ENCODE peak calls at places on chromosomes 3 and 15, in six cellular contexts. C is tibial artery, R is neural progenitor cell, H is left ventricle myocardium inferior, M is brain microvascular endothelial cell, F is sigmoid colon. V is an unnamed sample.

GRCh38 chr15:69881760-69882159 is 216.0 kb downstream of the TLE3 start:
- DNase-seq in C (no peak), R (no peak), H (no peak), M (no peak), F (no peak), V (no peak)

GRCh38 chr15:85472349-85472748 is 91.9 kb downstream of the AKAP13 start:
- DNase-seq in C (no peak), R (no peak), H (no peak), M (no peak), F (no peak), V (no peak)

GRCh38 chr3:26106119-26106690 is 316.3 kb downstream of the OXSM start:
- DNase-seq in C (no peak), R (no peak), H (no peak), M (no peak), F (no peak), V (peak)

GRCh38 chr3:169907476-169907875 is 3.9 kb upstream of the SAMD7 start:
- DNase-seq in C (no peak), R (no peak), H (no peak), M (no peak), F (no peak), V (no peak)

GRCh38 chr3:157499342-157499963 is 3.8 kb downstream of the VEPH1 start:
- DNase-seq in C (no peak), R (peak), H (no peak), M (peak), F (no peak), V (no peak)

GRCh38 chr3:141578197-141578596 is 91.4 kb downstream of the RASA2 start:
- DNase-seq in C (no peak), R (no peak), H (no peak), M (peak), F (no peak), V (no peak)

GRCh38 chr3:29789686-29790085 is 508.8 kb downstream of the RBMS3 start:
- DNase-seq in C (no peak), R (no peak), H (no peak), M (no peak), F (no peak), V (no peak)

GRCh38 chr3:188000361-188000861 is 153.5 kb upstream of the LPP start:
- DNase-seq in C (no peak), R (no peak), H (no peak), M (no peak), F (no peak), V (no peak)

GRCh38 chr3:32743934-32744333 is 58.9 kb downstream of the CNOT10 start:
- DNase-seq in C (no peak), R (no peak), H (no peak), M (no peak), F (no peak), V (no peak)

GRCh38 chr3:25594007-25594502 is 70.7 kb downstream of the TOP2B start:
- DNase-seq in C (no peak), R (peak), H (no peak), M (peak), F (no peak), V (no peak)

GRCh38 chr15:67820992-67821783 is 4.1 kb upstream of the SKOR1 start:
- DNase-seq in C (peak), R (peak), H (peak), M (no peak), F (no peak), V (peak)

GRCh38 chr15:73414876-73415275 is 28.1 kb upstream of the REC114 start:
- DNase-seq in C (no peak), R (no peak), H (no peak), M (no peak), F (no peak), V (no peak)

GRCh38 chr3:21158801-21159564 is 592.0 kb downstream of the ZNF385D start:
- DNase-seq in C (no peak), R (no peak), H (no peak), M (peak), F (no peak), V (no peak)

GRCh38 chr3:151925876-151926275 is 52.4 kb downstream of the SUCNR1 start:
- DNase-seq in C (no peak), R (peak), H (no peak), M (peak), F (no peak), V (no peak)

GRCh38 chr15:33021806-33022389 is 172.6 kb downstream of the FMN1 start:
- DNase-seq in C (no peak), R (peak), H (no peak), M (peak), F (no peak), V (no peak)

GRCh38 chr15:42494998-42495360 is 455 bp upstream of the SNAP23 start:
- DNase-seq in C (peak), R (peak), H (no peak), M (peak), F (peak), V (no peak)

GRCh38 chr3:44729384-44729910 is at the start of gene ZNF501:
- DNase-seq in C (peak), R (peak), H (peak), M (peak), F (peak), V (peak)

GRCh38 chr3:160458151-160458550 is 8.6 kb upstream of the TRIM59 start:
- DNase-seq in C (no peak), R (peak), H (no peak), M (no peak), F (no peak), V (no peak)

GRCh38 chr15:50819344-50819743 is 53.8 kb upstream of the SPPL2A start:
- DNase-seq in C (no peak), R (no peak), H (no peak), M (no peak), F (no peak), V (no peak)

GRCh38 chr15:69026355-69026754 is 11.9 kb downstream of the NOX5 start:
- DNase-seq in C (no peak), R (no peak), H (no peak), M (no peak), F (no peak), V (no peak)

GRCh38 chr15:81002254-81003022 is 1.7 kb downstream of the TLNRD1 start:
- DNase-seq in C (no peak), R (peak), H (peak), M (no peak), F (no peak), V (peak)

GRCh38 chr15:81222007-81222406 is 25.3 kb downstream of the IL16 start:
- DNase-seq in C (no peak), R (no peak), H (no peak), M (no peak), F (no peak), V (no peak)

GRCh38 chr3:108471346-108471935 is 39.0 kb downstream of the MYH15 start:
- DNase-seq in C (no peak), R (no peak), H (no peak), M (no peak), F (no peak), V (no peak)
- H3K27ac ChIP-seq in C (no peak), R (no peak), H (no peak), M (peak), F (no peak), V (no peak)

GRCh38 chr3:61928776-61929175 is 367.4 kb downstream of the PTPRG start:
- DNase-seq in C (no peak), R (no peak), H (no peak), M (no peak), F (no peak), V (no peak)

GRCh38 chr3:61926913-61927312 is 365.5 kb downstream of the PTPRG start:
- DNase-seq in C (no peak), R (no peak), H (no peak), M (peak), F (no peak), V (no peak)

GRCh38 chr3:61928020-61928419 is 366.6 kb downstream of the PTPRG start:
- DNase-seq in C (no peak), R (no peak), H (no peak), M (no peak), F (no peak), V (no peak)

GRCh38 chr3:61925721-61926120 is 364.4 kb downstream of the PTPRG start:
- DNase-seq in C (no peak), R (no peak), H (no peak), M (no peak), F (no peak), V (no peak)

DNA sequence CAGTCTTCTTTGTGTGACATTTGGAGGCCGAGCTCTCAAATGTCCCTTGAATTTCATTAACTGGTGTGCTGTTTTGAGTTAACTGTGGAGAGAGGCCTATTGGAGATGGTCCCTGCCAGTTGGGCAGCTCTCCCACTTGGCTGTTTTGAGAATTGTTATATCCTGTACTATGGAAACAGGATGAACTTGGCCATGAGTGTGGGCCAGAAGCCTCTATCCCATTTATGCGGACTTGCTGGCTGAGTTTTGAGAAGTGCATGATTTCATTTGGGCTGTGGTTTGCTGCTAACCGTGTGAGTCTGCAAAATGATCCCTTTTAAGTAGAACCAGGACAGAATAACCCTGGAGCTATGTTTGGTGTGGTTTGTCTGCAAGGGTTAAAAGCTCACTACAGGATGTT is 366.0 kb downstream of the PTPRG start:
- DNase-seq in C (peak), R (no peak), H (peak), M (peak), F (peak), V (peak)
- H3K4me3 ChIP-seq in C (no peak), R (no peak), H (peak), M (no peak), F (no peak), V (no peak)

GRCh38 chr15:101464246-101464998 is 25.1 kb downstream of the PCSK6 start:
- DNase-seq in C (no peak), R (no peak), H (no peak), M (no peak), F (no peak), V (no peak)

GRCh38 chr15:101461097-101461496 is 28.4 kb downstream of the PCSK6 start:
- DNase-seq in C (no peak), R (no peak), H (no peak), M (no peak), F (no peak), V (no peak)

GRCh38 chr15:101466188-101466587 is 23.3 kb downstream of the PCSK6 start:
- DNase-seq in C (no peak), R (no peak), H (no peak), M (no peak), F (no peak), V (no peak)

GRCh38 chr15:101463265-101463664 is 26.2 kb downstream of the PCSK6 start:
- DNase-seq in C (no peak), R (no peak), H (no peak), M (no peak), F (no peak), V (no peak)

GRCh38 chr15:101464999-101465669 is 24.4 kb downstream of the PCSK6 start:
- DNase-seq in C (no peak), R (no peak), H (no peak), M (no peak), F (peak), V (no peak)
- H3K27ac ChIP-seq in C (no peak), R (no peak), H (peak), M (no peak), F (no peak), V (no peak)

GRCh38 chr3:105822171-105823123 is 46.4 kb downstream of the CBLB start:
- DNase-seq in C (no peak), R (no peak), H (no peak), M (no peak), F (no peak), V (no peak)

GRCh38 chr3:105827101-105827634 is 41.6 kb downstream of the CBLB start:
- DNase-seq in C (no peak), R (no peak), H (no peak), M (no peak), F (no peak), V (no peak)

GRCh38 chr3:105821433-105821832 is 47.4 kb downstream of the CBLB start:
- DNase-seq in C (no peak), R (no peak), H (no peak), M (no peak), F (no peak), V (no peak)

GRCh38 chr3:105824129-105824528 is 44.7 kb downstream of the CBLB start:
- DNase-seq in C (no peak), R (no peak), H (no peak), M (no peak), F (no peak), V (no peak)

GRCh38 chr3:105823149-105823866 is 45.5 kb downstream of the CBLB start:
- DNase-seq in C (no peak), R (no peak), H (no peak), M (peak), F (no peak), V (no peak)
- H3K4me3 ChIP-seq in C (no peak), R (no peak), H (no peak), M (no peak), F (no peak), V (no peak)

GRCh38 chr3:53382106-53382505 is 34.8 kb upstream of the DCP1A start:
- DNase-seq in C (no peak), R (no peak), H (no peak), M (peak), F (no peak), V (no peak)

GRCh38 chr3:53379898-53380297 is 32.6 kb upstream of the DCP1A start:
- DNase-seq in C (no peak), R (no peak), H (no peak), M (no peak), F (no peak), V (no peak)

DNA sequence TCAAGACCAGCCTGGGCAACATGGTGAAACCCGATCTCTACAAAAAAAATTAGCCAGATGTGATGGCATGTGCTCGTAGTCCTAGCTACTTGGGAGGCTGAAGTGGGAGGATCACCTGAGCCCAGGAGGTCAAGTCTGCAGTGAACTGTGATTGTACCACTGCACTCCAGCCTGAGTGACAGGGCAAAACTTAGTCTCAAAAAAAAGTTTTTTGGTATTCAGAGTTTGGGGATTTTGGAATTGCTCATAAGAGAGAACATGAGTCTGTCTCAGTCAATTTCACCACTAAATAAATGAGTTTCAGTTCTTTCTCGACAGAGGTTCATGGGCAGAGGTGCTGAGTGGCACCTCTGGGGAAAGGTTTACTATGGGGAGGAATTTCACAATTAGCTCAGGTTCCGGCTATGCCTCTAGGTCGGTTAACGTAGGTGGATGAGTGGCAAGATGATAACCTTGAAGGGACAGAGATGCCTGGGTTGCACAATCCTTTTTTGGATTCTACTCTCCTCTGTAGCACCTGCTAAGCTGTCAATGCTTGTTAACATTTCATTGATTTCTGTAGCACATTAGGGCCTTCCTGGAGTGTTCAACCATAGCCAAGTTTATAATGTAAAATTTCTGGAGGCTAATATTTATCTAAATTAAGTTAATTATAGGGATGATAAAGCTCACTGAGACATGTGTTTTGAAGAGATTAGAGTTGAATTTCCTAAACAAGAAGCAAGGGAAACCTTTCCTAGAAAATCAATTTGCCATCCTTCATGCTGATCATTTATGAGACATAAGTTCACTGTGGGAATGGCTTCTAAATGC is 37.3 kb upstream of the DCP1A start:
- DNase-seq in C (no peak), R (no peak), H (no peak), M (no peak), F (no peak), V (no peak)
- H3K27ac ChIP-seq in C (no peak), R (no peak), H (no peak), M (no peak), F (no peak), V (no peak)

V was measured in heart right ventricle.